ENCODE peak calls at places on chromosomes 12 and 14, in ten cellular contexts. L is HepG2; G is uterus; U is esophagus squamous epithelium; S is stomach; T is tibial nerve; C is tibial artery; N is suprapubic skin; M is CD4-positive, alpha-beta T cell; X is CD8-positive, alpha-beta T cell. H is an unnamed sample.

GRCh38 chr14:78690836-78691235 is 520.7 kb downstream of the NRXN3 start:
- DNase-seq in N (no peak), X (no peak), C (no peak), L (no peak), S (no peak), T (no peak), G (no peak), M (no peak), U (no peak), H (no peak)

GRCh38 chr12:120037851-120038250 is 48.8 kb downstream of the BICDL1 start:
- DNase-seq in T (no peak), U (no peak), C (no peak), S (no peak), G (no peak), N (no peak), M (no peak), L (no peak), X (no peak), H (no peak)

GRCh38 chr14:78697341-78697740 is 527.2 kb downstream of the NRXN3 start:
- DNase-seq in G (no peak), U (no peak), N (no peak), X (no peak), T (no peak), C (no peak), S (no peak), L (peak; percentile 6), M (no peak), H (no peak)

GRCh38 chr12:64691227-64691792 is 67.9 kb downstream of the GNS start:
- DNase-seq in T (no peak), N (no peak), G (no peak), M (no peak), U (no peak), L (no peak), X (no peak), C (no peak), S (no peak), H (no peak)

GRCh38 chr14:96632363-96632758 is 130.2 kb downstream of the PAPOLA start:
- DNase-seq in X (no peak), U (no peak), L (no peak), T (no peak), C (no peak), S (no peak), G (no peak), N (no peak), M (no peak), H (no peak)

GRCh38 chr14:51479584-51480305 is 172.0 kb upstream of the FRMD6 start:
- DNase-seq in N (no peak), T (no peak), X (no peak), U (no peak), C (peak; percentile 55), S (no peak), L (no peak), G (peak; percentile 60), M (no peak), H (no peak)

GRCh38 chr14:88630565-88630964 is 67.7 kb downstream of the ZC3H14 start:
- DNase-seq in L (no peak), C (no peak), U (no peak), M (no peak), T (no peak), G (no peak), X (no peak), N (no peak), S (no peak), H (no peak)

GRCh38 chr14:88245321-88245720 is 77.7 kb downstream of the KCNK10 start:
- DNase-seq in M (no peak), X (no peak), G (no peak), L (no peak), C (no peak), U (no peak), T (no peak), N (no peak), S (no peak), H (no peak)

GRCh38 chr12:50249464-50250229 is 33.7 kb downstream of the LIMA1 start:
- DNase-seq in L (no peak), U (no peak), N (no peak), T (no peak), S (no peak), C (no peak), G (no peak), M (no peak), X (no peak), H (no peak)

GRCh38 chr12:131075611-131076010 is 121.9 kb downstream of the ADGRD1 start:
- DNase-seq in T (peak; percentile 6), G (no peak), S (peak; percentile 7), C (no peak), N (peak; percentile 66), U (no peak), L (no peak), X (no peak), M (no peak), H (peak; percentile 60)

GRCh38 chr12:642633-643477 is 20.4 kb downstream of the NINJ2 start:
- DNase-seq in S (peak; percentile 78), U (no peak), L (no peak), C (peak; percentile 62), G (peak; percentile 74), T (no peak), N (peak; percentile 85), M (peak; percentile 68), X (peak; percentile 69), H (peak; percentile 80)

GRCh38 chr14:71060795-71061455 is 153.7 kb downstream of the PCNX1 start:
- DNase-seq in C (no peak), M (no peak), G (no peak), L (no peak), U (no peak), T (no peak), X (no peak), N (no peak), S (no peak), H (no peak)

GRCh38 chr14:61355892-61356325 is 34.5 kb downstream of the PRKCH start:
- DNase-seq in L (peak; percentile 1), N (peak; percentile 80), M (peak; percentile 39), X (no peak), U (no peak), S (no peak), T (no peak), C (peak; percentile 52), G (peak; percentile 18), H (no peak)

GRCh38 chr14:68449565-68450295 is 343.1 kb downstream of the ZFP36L1 start:
- DNase-seq in C (no peak), T (no peak), U (no peak), S (no peak), N (no peak), X (no peak), L (no peak), M (no peak), G (no peak), H (no peak)
- H3K27ac ChIP-seq in C (no peak overlapping the region), T (peak overlapping the region; percentile 15), U (peak overlapping the region; percentile 63), S (peak overlapping the region; percentile 76), N (peak overlapping the region; percentile 1), X (no peak overlapping the region), L (no peak overlapping the region), M (no peak overlapping the region), G (peak overlapping the region; percentile 9), H (no peak overlapping the region)

DNA sequence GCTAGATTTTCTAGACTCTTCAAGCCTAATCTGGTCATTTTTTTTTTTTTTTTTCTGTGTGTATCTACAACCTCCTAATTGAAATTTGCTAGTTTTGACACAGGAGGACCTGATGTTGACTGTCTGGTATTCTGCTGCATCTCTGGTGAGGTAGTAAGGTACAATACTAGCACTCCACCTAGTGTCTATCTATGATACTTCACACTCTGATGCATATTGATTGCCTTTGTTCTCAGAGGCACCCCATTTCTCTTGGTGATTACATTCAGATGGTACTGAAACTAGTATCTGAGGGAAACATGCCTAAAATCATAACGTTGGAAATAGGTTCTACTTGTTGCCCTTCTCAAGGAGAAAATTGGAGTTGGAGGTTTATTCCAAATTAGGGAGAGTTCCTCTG is 930.5 kb upstream of the NOVA1 start:
- DNase-seq in G (no peak), C (no peak), X (no peak), T (no peak), U (no peak), L (peak; percentile 21), N (no peak), M (no peak), S (no peak), H (no peak)
- TF ChIP-seq CTCF in G (no peak), C (no peak), X (no peak), T (no peak), U (no peak), L (peak; percentile 59), N (no peak), M (no peak), S (no peak), H (no peak)

GRCh38 chr12:12224240-12224940 is 42.5 kb downstream of the LRP6 start:
- DNase-seq in X (no peak), M (no peak), L (no peak), T (no peak), C (no peak), S (no peak), N (no peak), U (no peak), G (no peak), H (no peak)
- H3K27ac ChIP-seq in X (no peak overlapping the region), M (no peak overlapping the region), L (no peak overlapping the region), T (no peak overlapping the region), C (no peak overlapping the region), S (no peak overlapping the region), N (no peak overlapping the region), U (no peak overlapping the region), G (no peak overlapping the region), H (no peak overlapping the region)

GRCh38 chr12:48716168-48716492 is 377 bp downstream of the CCNT1 start:
- DNase-seq in L (no peak), N (no peak), G (no peak), M (no peak), C (no peak), T (no peak), S (no peak), U (no peak), X (no peak), H (no peak)

GRCh38 chr12:48717252-48717695 is 767 bp upstream of the CCNT1 start:
- DNase-seq in X (no peak), U (no peak), N (no peak), T (no peak), L (no peak), M (no peak), G (no peak), S (no peak), C (no peak), H (no peak)

GRCh38 chr12:48712209-48712608 is 4.3 kb downstream of the CCNT1 start:
- DNase-seq in N (no peak), L (no peak), G (no peak), S (no peak), T (no peak), U (no peak), C (no peak), M (no peak), X (no peak), H (no peak)

DNA sequence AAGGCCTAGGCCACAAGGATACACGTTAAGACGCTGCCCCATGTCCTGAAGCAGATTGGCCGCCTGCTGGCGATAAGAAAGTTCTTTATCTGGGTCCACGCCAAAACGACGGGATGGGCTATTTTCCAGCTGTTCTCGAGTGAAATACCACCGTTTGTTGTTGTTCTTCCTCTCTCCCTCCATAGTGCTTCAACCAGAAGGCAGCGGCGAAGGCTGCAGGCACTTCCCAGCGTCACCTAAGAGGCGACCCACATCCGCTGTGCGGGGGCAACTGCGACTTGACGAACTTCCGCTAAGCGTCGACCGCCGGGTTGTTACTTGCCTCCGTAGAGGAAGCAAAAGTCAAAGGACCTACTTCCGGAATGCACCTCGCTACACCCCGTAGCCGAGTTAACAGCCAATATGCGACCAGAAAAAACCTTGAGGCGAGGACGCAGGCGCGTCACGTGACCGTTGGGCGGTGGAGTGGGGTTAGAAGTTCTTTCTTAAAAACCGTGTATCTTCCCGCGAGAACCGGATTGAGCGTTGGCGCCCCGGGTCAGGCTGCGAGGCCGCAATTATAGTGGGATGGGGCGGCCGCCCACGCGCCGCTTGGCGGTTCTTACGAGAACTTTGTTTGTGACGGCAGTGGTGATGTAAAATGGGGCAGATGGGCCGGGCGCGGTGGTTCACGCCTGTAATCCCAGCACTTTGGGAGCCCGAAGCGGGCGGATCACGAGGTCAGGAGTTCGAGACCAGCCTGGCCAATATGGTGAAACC is at the start of gene CCNT1:
- DNase-seq in G (peak; percentile 98), U (peak; percentile 95), C (peak; percentile 98), M (peak; percentile 95), S (peak; percentile 98), N (peak; percentile 100), L (peak; percentile 100), T (peak; percentile 95), X (peak; percentile 96), H (peak; percentile 100)
- TF ChIP-seq CTCF in G (peak; percentile 44), U (no peak), C (no peak), M (no peak), S (no peak), N (no peak), L (peak; percentile 28), T (peak; percentile 26), X (no peak), H (no peak)